ENCODE peak calls at places on chromosomes 11 and 22, in six cellular contexts. B, R, W, K, N and D are unnamed samples.

GRCh38 chr22:46010951-46011626 is 34.1 kb upstream of the WNT7B start:
- DNase-seq in R (no peak), B (peak; percentile 84), W (no peak), N (no peak), K (no peak), D (peak; percentile 74)

GRCh38 chr22:24028533-24028932 is 17.4 kb downstream of the CABIN1 start:
- DNase-seq in W (no peak), B (no peak), N (no peak), R (no peak), K (no peak), D (no peak)

GRCh38 chr11:8323161-8323935 is 59.7 kb upstream of the LMO1 start:
- DNase-seq in B (no peak), R (no peak), N (no peak), K (no peak), W (no peak), D (peak; percentile 51)

GRCh38 chr11:57502870-57503269 is 12.6 kb downstream of the SLC43A1 start:
- DNase-seq in W (no peak), N (no peak), K (no peak), B (no peak), R (peak; percentile 59), D (no peak)

GRCh38 chr11:92667446-92668165 is 301.8 kb upstream of the MTNR1B start:
- DNase-seq in B (peak; percentile 4), W (no peak), K (no peak), R (peak; percentile 39), N (no peak), D (no peak)

GRCh38 chr11:13104619-13105236 is 95.6 kb downstream of the RASSF10 start:
- DNase-seq in B (no peak), W (no peak), R (peak; percentile 91), K (no peak), N (no peak), D (no peak)

GRCh38 chr11:8793114-8793777 is 110.7 kb downstream of the RPL27A start:
- DNase-seq in W (no peak), K (no peak), N (no peak), R (no peak), B (no peak), D (no peak)

GRCh38 chr11:30092518-30092917 is 75.7 kb upstream of the KCNA4 start:
- DNase-seq in R (no peak), W (no peak), K (no peak), N (no peak), B (no peak), D (no peak)

GRCh38 chr22:45891021-45891421 is 85.9 kb downstream of the WNT7B start:
- DNase-seq in K (no peak), W (no peak), N (no peak), B (no peak), R (peak; percentile 19), D (peak; percentile 67)

GRCh38 chr11:9604134-9604533 is 30.7 kb downstream of the WEE1 start:
- DNase-seq in B (no peak), K (no peak), N (no peak), R (no peak), W (no peak), D (no peak)

GRCh38 chr11:123536690-123537437 is 106.8 kb downstream of the GRAMD1B start:
- DNase-seq in K (peak; percentile 24), R (no peak), B (no peak), W (no peak), N (peak; percentile 54), D (no peak)

GRCh38 chr22:38870791-38871359 is 1.1 kb downstream of the CBX6 start:
- DNase-seq in B (no peak), K (no peak), W (no peak), R (no peak), N (no peak), D (no peak)

GRCh38 chr11:79382301-79382700 is 58.5 kb downstream of the TENM4 start:
- DNase-seq in R (no peak), W (no peak), N (no peak), K (no peak), B (no peak), D (no peak)

GRCh38 chr11:82494988-82495432 is 238.7 kb downstream of the FAM181B start:
- DNase-seq in N (peak; percentile 46), B (no peak), K (no peak), R (peak; percentile 2), W (peak; percentile 56), D (no peak)

GRCh38 chr22:43528601-43529360 is 117.0 kb downstream of the MPPED1 start:
- DNase-seq in R (no peak), W (peak; percentile 24), B (no peak), K (no peak), N (no peak), D (no peak)

GRCh38 chr11:32435511-32435946 is at the start of gene WT1:
- DNase-seq in W (no peak), K (no peak), B (no peak), R (no peak), N (peak; percentile 52), D (peak; percentile 78)

GRCh38 chr11:58004664-58005063 is 19.0 kb upstream of the OR9Q1 start:
- DNase-seq in K (no peak), N (no peak), R (no peak), B (no peak), W (no peak), D (no peak)

GRCh38 chr22:46138058-46138797 is 12.1 kb upstream of the PPARA start:
- DNase-seq in R (no peak), N (no peak), K (no peak), B (no peak), W (no peak), D (peak; percentile 53)

GRCh38 chr11:63831326-63831725 is 7.6 kb upstream of the MARK2 start:
- DNase-seq in B (no peak), N (no peak), K (no peak), R (no peak), W (no peak), D (no peak)

GRCh38 chr11:82733444-82734119 is at the start of gene FAM181B:
- DNase-seq in K (peak; percentile 42), R (peak; percentile 42), W (no peak), N (no peak), B (peak; percentile 78), D (peak; percentile 84)

GRCh38 chr11:124123587-124123986 is 8.3 kb downstream of the VWA5A start:
- DNase-seq in W (no peak), B (no peak), R (no peak), K (no peak), N (no peak), D (no peak)

GRCh38 chr11:120715239-120715638 is 203.7 kb downstream of the GRIK4 start:
- DNase-seq in N (peak; percentile 5), B (no peak), W (peak; percentile 63), K (no peak), R (no peak), D (no peak)

GRCh38 chr11:1118755-1119275 is 38.9 kb upstream of the MUC5AC start:
- DNase-seq in R (no peak), N (no peak), W (no peak), K (no peak), B (no peak), D (no peak)

GRCh38 chr22:29873943-29874342 is 9.0 kb upstream of the MTMR3 start:
- DNase-seq in W (peak; percentile 67), N (no peak), R (no peak), K (no peak), B (no peak), D (no peak)

GRCh38 chr11:38818720-38819119 is 2220.7 kb upstream of the RAG2 start:
- DNase-seq in N (peak; percentile 28), W (no peak), K (no peak), R (no peak), B (no peak), D (no peak)

GRCh38 chr22:32354360-32355351 is 3.0 kb upstream of the RFPL3 start:
- DNase-seq in B (no peak), K (no peak), R (no peak), N (peak; percentile 49), W (no peak), D (no peak)

GRCh38 chr22:28442951-28443876 is 236.4 kb downstream of the TTC28 start:
- DNase-seq in W (no peak), R (no peak), N (no peak), B (peak; percentile 81), K (peak; percentile 83), D (peak; percentile 78)